ENCODE peak calls at places on chromosomes 7 and 10, in seven cellular contexts. One of them, this sample, is unnamed.

GRCh38 chr7:22885824-22886255 is 63.2 kb upstream of the TOMM7 start:
- DNase-seq in foreskin keratinocyte: no peak
- DNase-seq in uterus: no peak
- DNase-seq in Peyer's patch: no peak
- DNase-seq in neural progenitor cell: no peak
- DNase-seq in astrocyte: no peak
- DNase-seq in Calu3: no peak
- DNase-seq in this sample: peak

GRCh38 chr7:45162943-45163691 is 5.5 kb downstream of the RAMP3 start:
- DNase-seq in foreskin keratinocyte: no peak
- DNase-seq in uterus: no peak
- DNase-seq in Peyer's patch: peak
- DNase-seq in neural progenitor cell: no peak
- DNase-seq in astrocyte: no peak
- DNase-seq in Calu3: no peak
- DNase-seq in this sample: no peak

GRCh38 chr10:113576853-113577252 is 24.0 kb downstream of the HABP2 start:
- DNase-seq in foreskin keratinocyte: no peak
- DNase-seq in uterus: no peak
- DNase-seq in Peyer's patch: no peak
- DNase-seq in neural progenitor cell: peak
- DNase-seq in astrocyte: no peak
- DNase-seq in Calu3: peak
- DNase-seq in this sample: peak

GRCh38 chr10:112278871-112279270 is 4.3 kb upstream of the TECTB start:
- DNase-seq in foreskin keratinocyte: no peak
- DNase-seq in uterus: no peak
- DNase-seq in Peyer's patch: no peak
- DNase-seq in neural progenitor cell: no peak
- DNase-seq in astrocyte: no peak
- DNase-seq in Calu3: no peak
- DNase-seq in this sample: no peak

GRCh38 chr10:124019886-124020797 is 73.3 kb downstream of the CHST15 start:
- DNase-seq in foreskin keratinocyte: no peak
- DNase-seq in uterus: no peak
- DNase-seq in Peyer's patch: no peak
- DNase-seq in neural progenitor cell: peak
- DNase-seq in astrocyte: no peak
- DNase-seq in Calu3: no peak
- DNase-seq in this sample: no peak

GRCh38 chr7:150340875-150341262 is 560 bp downstream of the RARRES2 start:
- DNase-seq in foreskin keratinocyte: no peak
- DNase-seq in uterus: no peak
- DNase-seq in Peyer's patch: no peak
- DNase-seq in neural progenitor cell: no peak
- DNase-seq in astrocyte: no peak
- DNase-seq in Calu3: no peak
- DNase-seq in this sample: no peak

GRCh38 chr10:71693377-71693776 is 26.2 kb downstream of the C10orf105 start:
- DNase-seq in foreskin keratinocyte: no peak
- DNase-seq in uterus: no peak
- DNase-seq in Peyer's patch: no peak
- DNase-seq in neural progenitor cell: no peak
- DNase-seq in astrocyte: no peak
- DNase-seq in Calu3: no peak
- DNase-seq in this sample: no peak

GRCh38 chr10:31011660-31012022 is 20.0 kb downstream of the ZNF438 start:
- DNase-seq in foreskin keratinocyte: no peak
- DNase-seq in uterus: no peak
- DNase-seq in Peyer's patch: no peak
- DNase-seq in neural progenitor cell: no peak
- DNase-seq in astrocyte: peak
- DNase-seq in Calu3: no peak
- DNase-seq in this sample: peak

GRCh38 chr10:116809528-116810500 is 39.5 kb upstream of the ENO4 start:
- DNase-seq in foreskin keratinocyte: no peak
- DNase-seq in uterus: no peak
- DNase-seq in Peyer's patch: no peak
- DNase-seq in neural progenitor cell: peak
- DNase-seq in astrocyte: no peak
- DNase-seq in Calu3: peak
- DNase-seq in this sample: no peak

DNA sequence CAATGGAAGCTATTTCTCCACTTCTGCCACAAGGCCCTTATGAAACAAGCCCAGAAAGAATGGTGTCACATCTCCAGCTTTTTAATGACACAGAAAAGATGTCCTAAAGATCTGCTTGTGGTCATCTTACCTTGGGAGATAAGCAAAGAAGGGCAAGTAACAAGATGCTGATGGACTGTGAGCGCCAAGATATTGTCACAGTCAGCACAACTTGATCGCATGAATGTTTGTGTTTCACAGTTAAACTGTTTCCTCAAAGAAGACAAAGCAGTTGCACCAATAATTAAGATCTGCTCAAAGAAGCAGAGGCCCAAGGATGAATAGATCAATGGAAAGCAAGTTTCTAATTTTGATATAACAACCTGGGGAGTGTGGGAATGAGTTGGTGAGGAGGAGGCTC is 15.9 kb downstream of the ICA1 start:
- DNase-seq in foreskin keratinocyte: no peak
- DNase-seq in uterus: no peak
- DNase-seq in Peyer's patch: no peak
- DNase-seq in neural progenitor cell: no peak
- DNase-seq in astrocyte: no peak
- DNase-seq in Calu3: no peak
- DNase-seq in this sample: no peak
- TF ChIP-seq CTCF in foreskin keratinocyte: no peak
- TF ChIP-seq CTCF in uterus: no peak
- TF ChIP-seq CTCF in Peyer's patch: no peak
- TF ChIP-seq CTCF in neural progenitor cell: no peak
- TF ChIP-seq CTCF in astrocyte: no peak
- TF ChIP-seq CTCF in Calu3: no peak
- TF ChIP-seq CTCF in this sample: no peak

GRCh38 chr7:98594348-98594747 is 22.7 kb upstream of the NPTX2 start:
- DNase-seq in foreskin keratinocyte: no peak
- DNase-seq in uterus: no peak
- DNase-seq in Peyer's patch: no peak
- DNase-seq in neural progenitor cell: no peak
- DNase-seq in astrocyte: no peak
- DNase-seq in Calu3: no peak
- DNase-seq in this sample: no peak

GRCh38 chr7:98594787-98595186 is 22.3 kb upstream of the NPTX2 start:
- DNase-seq in foreskin keratinocyte: no peak
- DNase-seq in uterus: no peak
- DNase-seq in Peyer's patch: no peak
- DNase-seq in neural progenitor cell: no peak
- DNase-seq in astrocyte: no peak
- DNase-seq in Calu3: no peak
- DNase-seq in this sample: no peak

GRCh38 chr7:98591926-98592325 is 25.2 kb upstream of the NPTX2 start:
- DNase-seq in foreskin keratinocyte: no peak
- DNase-seq in uterus: no peak
- DNase-seq in Peyer's patch: no peak
- DNase-seq in neural progenitor cell: peak
- DNase-seq in astrocyte: no peak
- DNase-seq in Calu3: no peak
- DNase-seq in this sample: no peak
- TF ChIP-seq CTCF in foreskin keratinocyte: no peak
- TF ChIP-seq CTCF in uterus: no peak
- TF ChIP-seq CTCF in Peyer's patch: no peak
- TF ChIP-seq CTCF in neural progenitor cell: no peak
- TF ChIP-seq CTCF in astrocyte: no peak
- TF ChIP-seq CTCF in Calu3: no peak
- TF ChIP-seq CTCF in this sample: no peak

DNA sequence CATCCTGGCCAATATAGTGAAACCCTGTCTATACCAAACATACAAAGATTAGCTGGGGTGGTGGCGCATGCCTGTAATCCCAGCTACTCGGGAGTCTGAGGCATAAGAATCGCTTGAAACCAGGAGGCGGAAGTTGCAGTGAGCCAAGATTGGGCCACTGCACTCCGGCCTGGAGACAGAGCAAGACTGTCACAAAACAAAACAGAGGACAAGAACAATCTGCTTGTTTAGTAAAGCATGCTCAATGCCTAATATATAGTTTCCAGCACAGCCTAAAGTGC is 1.8 kb upstream of the SEC24C start:
- DNase-seq in foreskin keratinocyte: no peak
- DNase-seq in uterus: no peak
- DNase-seq in Peyer's patch: no peak
- DNase-seq in neural progenitor cell: no peak
- DNase-seq in astrocyte: no peak
- DNase-seq in Calu3: no peak
- DNase-seq in this sample: no peak
- TF ChIP-seq CTCF in foreskin keratinocyte: no peak
- TF ChIP-seq CTCF in uterus: no peak
- TF ChIP-seq CTCF in Peyer's patch: no peak
- TF ChIP-seq CTCF in neural progenitor cell: no peak
- TF ChIP-seq CTCF in astrocyte: no peak
- TF ChIP-seq CTCF in Calu3: no peak
- TF ChIP-seq CTCF in this sample: no peak

GRCh38 chr10:130986828-130987227 is 324.7 kb downstream of the TCERG1L start:
- DNase-seq in foreskin keratinocyte: no peak
- DNase-seq in uterus: no peak
- DNase-seq in Peyer's patch: no peak
- DNase-seq in neural progenitor cell: no peak
- DNase-seq in astrocyte: no peak
- DNase-seq in Calu3: no peak
- DNase-seq in this sample: no peak
- TF ChIP-seq CTCF in foreskin keratinocyte: no peak
- TF ChIP-seq CTCF in uterus: no peak
- TF ChIP-seq CTCF in Peyer's patch: no peak
- TF ChIP-seq CTCF in neural progenitor cell: no peak
- TF ChIP-seq CTCF in astrocyte: no peak
- TF ChIP-seq CTCF in Calu3: no peak
- TF ChIP-seq CTCF in this sample: no peak

DNA sequence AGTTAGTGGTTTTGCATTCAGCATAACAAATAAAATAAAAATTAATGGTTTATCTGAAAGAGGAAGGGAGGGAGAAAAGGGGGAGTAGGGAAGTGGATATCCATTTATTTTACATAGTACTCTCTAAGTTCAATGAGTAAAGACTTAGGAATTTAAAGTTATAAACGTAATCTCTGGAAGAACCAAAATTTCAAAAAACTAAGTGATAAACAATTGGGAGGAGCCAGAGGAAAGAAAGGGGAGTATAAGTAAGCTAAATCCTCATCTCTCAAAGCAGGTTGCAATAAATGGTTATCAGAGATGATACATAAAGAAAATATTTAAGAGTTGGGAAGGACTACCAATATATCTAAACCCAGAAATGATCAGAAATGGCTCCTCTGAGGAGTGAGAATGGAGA is 46.4 kb downstream of the ANK3 start:
- DNase-seq in foreskin keratinocyte: no peak
- DNase-seq in uterus: no peak
- DNase-seq in Peyer's patch: no peak
- DNase-seq in neural progenitor cell: no peak
- DNase-seq in astrocyte: peak
- DNase-seq in Calu3: no peak
- DNase-seq in this sample: no peak
- TF ChIP-seq CTCF in foreskin keratinocyte: no peak
- TF ChIP-seq CTCF in uterus: no peak
- TF ChIP-seq CTCF in Peyer's patch: no peak
- TF ChIP-seq CTCF in neural progenitor cell: no peak
- TF ChIP-seq CTCF in astrocyte: no peak
- TF ChIP-seq CTCF in Calu3: no peak
- TF ChIP-seq CTCF in this sample: no peak

DNA sequence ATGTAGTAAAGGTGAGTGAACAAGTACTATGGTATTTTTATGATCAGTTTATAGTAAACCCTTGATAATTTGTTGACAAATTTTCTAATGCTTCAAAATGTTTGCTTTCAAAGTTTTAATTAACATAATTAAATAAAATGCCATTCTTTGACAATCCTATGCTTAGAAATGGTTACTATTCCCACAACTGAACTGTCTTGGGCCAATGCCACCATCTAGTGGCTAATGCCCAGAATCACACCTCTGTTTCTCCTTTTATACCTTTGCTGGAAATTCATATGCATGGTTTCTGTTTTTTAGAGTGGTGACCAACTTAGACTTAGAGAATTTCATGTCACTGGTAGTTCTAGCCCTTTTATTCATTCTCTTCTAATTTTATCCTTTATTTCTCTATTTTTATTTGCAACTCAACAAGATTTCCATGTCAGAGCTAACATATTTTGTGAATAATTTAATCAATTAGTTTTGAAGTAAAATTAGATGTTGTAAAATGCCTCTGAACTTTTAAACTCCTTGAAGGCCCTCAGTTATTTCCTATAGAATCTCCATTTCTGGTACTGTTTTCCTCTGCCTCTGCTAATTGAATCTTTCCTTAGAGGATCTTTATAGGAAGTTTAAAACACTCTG is 31.1 kb downstream of the PCGF5 start:
- DNase-seq in foreskin keratinocyte: peak
- DNase-seq in uterus: peak
- DNase-seq in Peyer's patch: no peak
- DNase-seq in neural progenitor cell: peak
- DNase-seq in astrocyte: peak
- DNase-seq in Calu3: peak
- DNase-seq in this sample: peak
- TF ChIP-seq CTCF in foreskin keratinocyte: peak
- TF ChIP-seq CTCF in uterus: peak
- TF ChIP-seq CTCF in Peyer's patch: peak
- TF ChIP-seq CTCF in neural progenitor cell: peak
- TF ChIP-seq CTCF in astrocyte: peak
- TF ChIP-seq CTCF in Calu3: peak
- TF ChIP-seq CTCF in this sample: peak

GRCh38 chr7:118245267-118246040 is 20.9 kb downstream of the ANKRD7 start:
- DNase-seq in foreskin keratinocyte: no peak
- DNase-seq in uterus: no peak
- DNase-seq in Peyer's patch: no peak
- DNase-seq in neural progenitor cell: peak
- DNase-seq in astrocyte: peak
- DNase-seq in Calu3: no peak
- DNase-seq in this sample: no peak

GRCh38 chr7:118252087-118252486 is 27.6 kb downstream of the ANKRD7 start:
- DNase-seq in foreskin keratinocyte: no peak
- DNase-seq in uterus: no peak
- DNase-seq in Peyer's patch: no peak
- DNase-seq in neural progenitor cell: no peak
- DNase-seq in astrocyte: no peak
- DNase-seq in Calu3: no peak
- DNase-seq in this sample: no peak

DNA sequence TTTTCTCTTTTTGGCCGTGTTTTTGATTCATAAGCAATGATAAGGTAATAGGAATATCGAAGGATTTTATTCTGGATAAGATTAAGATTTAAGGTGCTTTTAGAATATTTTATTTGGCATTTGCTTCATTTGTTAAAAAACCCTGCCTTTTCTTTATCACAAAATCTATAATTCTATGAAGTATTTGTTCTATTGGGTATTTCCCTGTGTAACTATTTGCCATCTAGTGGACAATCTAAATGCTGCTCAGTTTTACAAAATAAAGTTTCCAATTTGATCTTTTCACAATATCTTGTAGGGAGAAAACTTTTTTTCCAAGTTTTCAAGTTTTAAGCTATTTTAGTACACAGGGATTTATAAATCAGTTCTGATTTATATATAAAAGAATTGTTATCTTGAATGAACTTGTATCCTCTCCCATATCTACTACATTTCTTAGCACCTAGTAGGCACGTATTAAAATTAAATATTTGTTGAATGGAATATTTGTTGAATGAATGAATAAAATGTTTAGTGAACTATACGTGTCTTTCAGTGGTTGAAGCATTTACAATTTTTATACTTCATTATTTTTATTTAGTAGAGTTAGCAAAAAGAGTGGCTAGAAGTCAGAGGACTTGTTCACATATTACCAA is 26.5 kb downstream of the ANKRD7 start:
- DNase-seq in foreskin keratinocyte: no peak
- DNase-seq in uterus: no peak
- DNase-seq in Peyer's patch: no peak
- DNase-seq in neural progenitor cell: no peak
- DNase-seq in astrocyte: no peak
- DNase-seq in Calu3: no peak
- DNase-seq in this sample: no peak
- TF ChIP-seq CTCF in foreskin keratinocyte: peak
- TF ChIP-seq CTCF in uterus: no peak
- TF ChIP-seq CTCF in Peyer's patch: no peak
- TF ChIP-seq CTCF in neural progenitor cell: peak
- TF ChIP-seq CTCF in astrocyte: peak
- TF ChIP-seq CTCF in Calu3: peak
- TF ChIP-seq CTCF in this sample: peak

This sample was measured in AG10803.